ENCODE peak calls at places on chromosomes 5 and 9, in ten cellular contexts. E is GM12891; M is fibroblast of the aortic adventitia; O is activated naive CD4-positive, alpha-beta T cell treated with anti-CD3 and anti-CD28 coated beads, Interleukin-2, amount 10 ng/mL, durations not matched to agents 7 days and 5 days; X is lower lobe of right lung; K is iris pigment epithelial cell; R is T-helper 17 cell; N is NCI-H1694; L is activated CD8-positive, alpha-beta memory T cell treated with anti-CD3 and anti-CD28 coated beads for 48 hours; F is CD8-positive, alpha-beta T cell. Y is an unnamed sample.

GRCh38 chr9:31519424-31519823 is 865.0 kb upstream of the ACO1 start:
- DNase-seq in E (no peak), M (no peak), O (no peak), X (no peak), K (no peak), R (no peak), N (no peak), L (no peak), F (no peak), Y (no peak)

GRCh38 chr5:83473344-83474169 is 2.0 kb downstream of the VCAN start:
- DNase-seq in E (peak; percentile 65), M (peak; percentile 99), O (peak; percentile 56), X (peak; percentile 86), K (peak; percentile 99), R (peak; percentile 13), N (peak; percentile 60), L (no peak), F (peak; percentile 51), Y (peak; percentile 94)

GRCh38 chr5:3155029-3155428 is 403.6 kb upstream of the IRX2 start:
- DNase-seq in E (no peak), M (no peak), O (no peak), X (no peak), K (no peak), R (no peak), N (no peak), L (no peak), F (no peak), Y (no peak)

GRCh38 chr5:174159327-174160247 is 114.1 kb downstream of the NSG2 start:
- DNase-seq in E (no peak), M (no peak), O (no peak), X (no peak), K (peak; percentile 16), R (no peak), N (no peak), L (no peak), F (no peak), Y (peak; percentile 51)

GRCh38 chr9:113274474-113275146 is 762 bp downstream of the CDC26 start:
- DNase-seq in E (no peak), M (peak; percentile 72), O (peak; percentile 29), X (no peak), K (peak; percentile 57), R (no peak), N (peak; percentile 58), L (no peak), F (no peak), Y (peak; percentile 67)

GRCh38 chr9:93897075-93897970 is 57.8 kb downstream of the BARX1 start:
- DNase-seq in E (peak; percentile 7), M (no peak), O (no peak), X (no peak), K (no peak), R (no peak), N (no peak), L (no peak), F (no peak), Y (no peak)

GRCh38 chr9:20032413-20033006 is 243.7 kb upstream of the SLC24A2 start:
- DNase-seq in E (no peak), M (no peak), O (no peak), X (no peak), K (peak; percentile 15), R (no peak), N (no peak), L (no peak), F (no peak), Y (no peak)

GRCh38 chr5:14983666-14984441 is 112.3 kb upstream of the ANKH start:
- DNase-seq in E (no peak), M (no peak), O (peak; percentile 45), X (no peak), K (no peak), R (no peak), N (no peak), L (no peak), F (peak; percentile 62), Y (no peak)

GRCh38 chr5:135095052-135095715 is 61.2 kb upstream of the PITX1 start:
- DNase-seq in E (no peak), M (no peak), O (peak; percentile 2), X (peak; percentile 33), K (no peak), R (no peak), N (no peak), L (no peak), F (no peak), Y (no peak)

GRCh38 chr5:141664733-141665461 is 13.7 kb upstream of the FCHSD1 start:
- DNase-seq in E (peak; percentile 88), M (peak; percentile 71), O (peak; percentile 84), X (peak; percentile 86), K (peak; percentile 59), R (peak; percentile 57), N (peak; percentile 38), L (peak; percentile 36), F (peak; percentile 88), Y (peak; percentile 55)

GRCh38 chr9:89863837-89864236 is 259.0 kb downstream of the GADD45G start:
- DNase-seq in E (no peak), M (no peak), O (no peak), X (peak; percentile 34), K (no peak), R (no peak), N (no peak), L (no peak), F (no peak), Y (no peak)

GRCh38 chr5:1107167-1108007 is 4.5 kb downstream of the SLC12A7 start:
- DNase-seq in E (no peak), M (no peak), O (peak; percentile 36), X (no peak), K (no peak), R (no peak), N (no peak), L (no peak), F (no peak), Y (no peak)

GRCh38 chr5:98880151-98880550 is 48.7 kb downstream of the CHD1 start:
- DNase-seq in E (no peak), M (no peak), O (no peak), X (no peak), K (peak; percentile 76), R (no peak), N (no peak), L (no peak), F (no peak), Y (peak; percentile 86)

GRCh38 chr9:100427366-100428263 is 672 bp downstream of the MSANTD3 start:
- DNase-seq in E (no peak), M (peak; percentile 69), O (peak; percentile 40), X (peak; percentile 65), K (peak; percentile 63), R (no peak), N (no peak), L (no peak), F (no peak), Y (peak; percentile 80)

GRCh38 chr9:82673904-82674303 is 389.0 kb downstream of the RASEF start:
- DNase-seq in E (no peak), M (no peak), O (no peak), X (no peak), K (peak; percentile 1), R (no peak), N (no peak), L (no peak), F (no peak), Y (peak; percentile 4)

GRCh38 chr9:86578722-86579121 is 224.5 kb upstream of the TUT7 start:
- DNase-seq in E (no peak), M (no peak), O (no peak), X (no peak), K (no peak), R (no peak), N (no peak), L (no peak), F (no peak), Y (no peak)

GRCh38 chr5:30112842-30113241 is 1080.6 kb upstream of the CDH6 start:
- DNase-seq in E (no peak), M (peak; percentile 61), O (no peak), X (no peak), K (peak; percentile 46), R (no peak), N (no peak), L (no peak), F (no peak), Y (no peak)

GRCh38 chr5:101018299-101018698 is 115.2 kb upstream of the ST8SIA4 start:
- DNase-seq in E (no peak), M (no peak), O (no peak), X (no peak), K (no peak), R (no peak), N (no peak), L (no peak), F (no peak), Y (no peak)

GRCh38 chr5:135391123-135391868 is 7.7 kb downstream of the MACROH2A1 start:
- DNase-seq in E (no peak), M (peak; percentile 82), O (no peak), X (no peak), K (peak; percentile 97), R (no peak), N (no peak), L (no peak), F (no peak), Y (no peak)

GRCh38 chr9:78745996-78746395 is 449.1 kb downstream of the PSAT1 start:
- DNase-seq in E (no peak), M (no peak), O (no peak), X (no peak), K (no peak), R (no peak), N (no peak), L (no peak), F (no peak), Y (no peak)

GRCh38 chr5:77396017-77396416 is 96.1 kb downstream of the WDR41 start:
- DNase-seq in E (peak; percentile 17), M (no peak), O (no peak), X (no peak), K (no peak), R (no peak), N (no peak), L (no peak), F (no peak), Y (no peak)

GRCh38 chr5:76960004-76960625 is 7.3 kb downstream of the CRHBP start:
- DNase-seq in E (peak; percentile 29), M (no peak), O (peak; percentile 23), X (no peak), K (no peak), R (no peak), N (no peak), L (no peak), F (no peak), Y (no peak)

GRCh38 chr9:33076031-33076359 is 479 bp downstream of the SMU1 start:
- DNase-seq in E (no peak), M (no peak), O (no peak), X (no peak), K (peak; percentile 59), R (no peak), N (no peak), L (no peak), F (no peak), Y (no peak)

GRCh38 chr5:84028093-84028492 is 307.4 kb upstream of the HAPLN1 start:
- DNase-seq in E (no peak), M (peak; percentile 30), O (no peak), X (no peak), K (peak; percentile 82), R (no peak), N (no peak), L (no peak), F (no peak), Y (no peak)

GRCh38 chr9:136572596-136573313 is 26.9 kb upstream of the NOTCH1 start:
- DNase-seq in E (no peak), M (no peak), O (no peak), X (no peak), K (no peak), R (no peak), N (no peak), L (no peak), F (no peak), Y (no peak)

GRCh38 chr5:135058326-135058725 is 24.3 kb upstream of the PITX1 start:
- DNase-seq in E (no peak), M (no peak), O (no peak), X (no peak), K (no peak), R (no peak), N (no peak), L (no peak), F (no peak), Y (no peak)

GRCh38 chr5:37665889-37666288 is 174.0 kb downstream of the GDNF start:
- DNase-seq in E (no peak), M (no peak), O (no peak), X (peak; percentile 68), K (peak; percentile 9), R (no peak), N (peak; percentile 21), L (no peak), F (no peak), Y (no peak)

GRCh38 chr5:116137544-116138378 is 52.9 kb downstream of the COMMD10 start:
- DNase-seq in E (no peak), M (peak; percentile 78), O (no peak), X (no peak), K (peak; percentile 60), R (no peak), N (peak; percentile 70), L (no peak), F (no peak), Y (peak; percentile 50)